ENCODE peak calls at places on chromosomes 4 and X, in four cellular contexts. One of them, this sample, is unnamed.

GRCh38 chr4:132001542-132001941 is 1147.6 kb upstream of the PCDH10 start:
- DNase-seq in HepG2: no peak
- DNase-seq in K562: no peak
- DNase-seq in GM12878: no peak
- DNase-seq in this sample: no peak

GRCh38 chr4:138053601-138054322 is 188.4 kb downstream of the SLC7A11 start:
- DNase-seq in HepG2: no peak
- DNase-seq in GM12878: no peak
- DNase-seq in K562: no peak
- DNase-seq in this sample: no peak

GRCh38 chr4:113969935-113970334 is 9.5 kb downstream of the ARSJ start:
- DNase-seq in HepG2: no peak
- DNase-seq in GM12878: no peak
- DNase-seq in K562: no peak
- DNase-seq in this sample: no peak

GRCh38 chr4:25177147-25177546 is 16.9 kb upstream of the SEPSECS start:
- DNase-seq in HepG2: no peak
- DNase-seq in GM12878: no peak
- DNase-seq in K562: no peak
- DNase-seq in this sample: no peak

GRCh38 chr4:16027114-16027513 is 56.7 kb downstream of the PROM1 start:
- DNase-seq in K562: no peak
- DNase-seq in GM12878: no peak
- DNase-seq in HepG2: no peak
- DNase-seq in this sample: no peak

GRCh38 chr4:165814256-165815010 is 58.6 kb upstream of the TLL1 start:
- DNase-seq in GM12878: no peak
- DNase-seq in K562: no peak
- DNase-seq in HepG2: no peak
- DNase-seq in this sample: no peak

GRCh38 chr4:85406185-85406584 is 68.8 kb upstream of the ARHGAP24 start:
- DNase-seq in HepG2: no peak
- DNase-seq in GM12878: no peak
- DNase-seq in K562: no peak
- DNase-seq in this sample: no peak

GRCh38 chr4:20354120-20354519 is 102.4 kb downstream of the SLIT2 start:
- DNase-seq in GM12878: no peak
- DNase-seq in K562: no peak
- DNase-seq in HepG2: no peak
- DNase-seq in this sample: no peak

GRCh38 chr4:140755811-140756291 is 334 bp downstream of the TBC1D9 start:
- DNase-seq in GM12878: no peak
- DNase-seq in K562: no peak
- DNase-seq in HepG2: no peak
- DNase-seq in this sample: peak

GRCh38 chr4:8830611-8831200 is 40.9 kb downstream of the HMX1 start:
- DNase-seq in GM12878: no peak
- DNase-seq in HepG2: no peak
- DNase-seq in K562: no peak
- DNase-seq in this sample: no peak

GRCh38 chr4:104941661-104942062 is 205.0 kb upstream of the TET2 start:
- DNase-seq in HepG2: no peak
- DNase-seq in GM12878: peak
- DNase-seq in K562: no peak
- DNase-seq in this sample: no peak

GRCh38 chr4:16140520-16141249 is 56.9 kb upstream of the PROM1 start:
- DNase-seq in K562: no peak
- DNase-seq in HepG2: peak
- DNase-seq in GM12878: no peak
- DNase-seq in this sample: no peak

GRCh38 chrX:19893722-19894121 is 6.3 kb upstream of the SH3KBP1 start:
- DNase-seq in GM12878: no peak
- DNase-seq in HepG2: peak
- DNase-seq in K562: no peak
- DNase-seq in this sample: no peak

GRCh38 chr4:15778742-15779231 is 659 bp downstream of the CD38 start:
- DNase-seq in HepG2: no peak
- DNase-seq in K562: no peak
- DNase-seq in GM12878: no peak
- DNase-seq in this sample: peak

GRCh38 chr4:87916636-87917035 is 58.9 kb upstream of the SPP1 start:
- DNase-seq in GM12878: no peak
- DNase-seq in HepG2: no peak
- DNase-seq in K562: peak
- DNase-seq in this sample: no peak

GRCh38 chr4:102868153-102868781 is 525 bp upstream of the CISD2 start:
- DNase-seq in K562: no peak
- DNase-seq in GM12878: no peak
- DNase-seq in HepG2: no peak
- DNase-seq in this sample: peak

GRCh38 chr4:30726090-30726668 is 6.0 kb downstream of the PCDH7 start:
- DNase-seq in K562: no peak
- DNase-seq in GM12878: no peak
- DNase-seq in HepG2: no peak
- DNase-seq in this sample: no peak

GRCh38 chr4:9970399-9971011 is 50.8 kb downstream of the SLC2A9 start:
- DNase-seq in GM12878: peak
- DNase-seq in K562: no peak
- DNase-seq in HepG2: no peak
- DNase-seq in this sample: no peak

GRCh38 chr4:149933883-149934282 is 118.2 kb upstream of the IQCM start:
- DNase-seq in HepG2: no peak
- DNase-seq in K562: no peak
- DNase-seq in GM12878: no peak
- DNase-seq in this sample: no peak

GRCh38 chr4:3878678-3879077 is 112.5 kb downstream of the ADRA2C start:
- DNase-seq in GM12878: no peak
- DNase-seq in HepG2: no peak
- DNase-seq in K562: no peak
- DNase-seq in this sample: no peak

GRCh38 chrX:126770179-126770578 is 49.4 kb upstream of the PRR32 start:
- DNase-seq in K562: peak
- DNase-seq in GM12878: no peak
- DNase-seq in HepG2: no peak
- DNase-seq in this sample: no peak

GRCh38 chr4:140884431-140885058 is 128.4 kb upstream of the TBC1D9 start:
- DNase-seq in HepG2: peak
- DNase-seq in GM12878: peak
- DNase-seq in K562: peak
- DNase-seq in this sample: peak

GRCh38 chr4:29051381-29051965 is 1668.7 kb upstream of the PCDH7 start:
- DNase-seq in HepG2: no peak
- DNase-seq in K562: no peak
- DNase-seq in GM12878: no peak
- DNase-seq in this sample: no peak

GRCh38 chr4:107247738-107248137 is 211.6 kb upstream of the DKK2 start:
- DNase-seq in HepG2: no peak
- DNase-seq in K562: no peak
- DNase-seq in GM12878: no peak
- DNase-seq in this sample: no peak

GRCh38 chr4:179095585-179096228 is 1653.5 kb upstream of the AGA start:
- DNase-seq in HepG2: no peak
- DNase-seq in K562: no peak
- DNase-seq in GM12878: no peak
- DNase-seq in this sample: peak

GRCh38 chrX:119605739-119606507 is at the start of gene NKRF:
- DNase-seq in K562: peak
- DNase-seq in GM12878: peak
- DNase-seq in HepG2: peak
- DNase-seq in this sample: peak

GRCh38 chr4:164768516-164768915 is 14.6 kb downstream of the SMIM31 start:
- DNase-seq in HepG2: no peak
- DNase-seq in GM12878: no peak
- DNase-seq in K562: no peak
- DNase-seq in this sample: no peak

GRCh38 chr4:168409089-168409801 is 71.0 kb downstream of the DDX60L start:
- DNase-seq in HepG2: no peak
- DNase-seq in K562: no peak
- DNase-seq in GM12878: no peak
- DNase-seq in this sample: no peak

GRCh38 chr4:168410681-168411080 is 69.6 kb downstream of the DDX60L start:
- DNase-seq in K562: no peak
- DNase-seq in HepG2: no peak
- DNase-seq in GM12878: no peak
- DNase-seq in this sample: no peak

GRCh38 chr4:168411318-168412150 is 68.8 kb downstream of the DDX60L start:
- DNase-seq in GM12878: no peak
- DNase-seq in K562: no peak
- DNase-seq in HepG2: no peak
- DNase-seq in this sample: no peak

DNA sequence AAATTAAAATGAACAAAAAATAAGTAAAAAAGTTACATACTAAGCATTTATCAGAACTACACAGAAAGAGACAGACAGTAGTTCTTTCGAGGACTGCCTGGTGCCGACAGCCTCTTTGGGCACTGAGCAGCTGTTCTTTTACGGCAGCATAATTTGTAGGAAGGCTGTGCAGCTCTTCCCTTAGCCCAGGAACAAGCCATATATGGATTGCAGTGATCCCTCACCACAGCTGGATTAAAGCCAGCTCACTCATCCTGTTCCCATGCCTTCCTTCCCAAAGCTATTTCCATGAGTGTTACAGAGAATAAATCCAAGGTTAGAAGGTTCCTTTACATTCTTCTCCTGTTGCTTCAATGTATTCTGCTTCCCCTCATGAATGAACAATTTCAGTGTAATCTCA is 71.7 kb downstream of the DDX60L start:
- DNase-seq in K562: no peak
- DNase-seq in HepG2: no peak
- DNase-seq in GM12878: no peak
- DNase-seq in this sample: no peak
- TF ChIP-seq CBFB in K562: no peak
- TF ChIP-seq CBFB in HepG2: no peak
- TF ChIP-seq CBFB in GM12878: no peak
- TF ChIP-seq CBFB in this sample: no peak

DNA sequence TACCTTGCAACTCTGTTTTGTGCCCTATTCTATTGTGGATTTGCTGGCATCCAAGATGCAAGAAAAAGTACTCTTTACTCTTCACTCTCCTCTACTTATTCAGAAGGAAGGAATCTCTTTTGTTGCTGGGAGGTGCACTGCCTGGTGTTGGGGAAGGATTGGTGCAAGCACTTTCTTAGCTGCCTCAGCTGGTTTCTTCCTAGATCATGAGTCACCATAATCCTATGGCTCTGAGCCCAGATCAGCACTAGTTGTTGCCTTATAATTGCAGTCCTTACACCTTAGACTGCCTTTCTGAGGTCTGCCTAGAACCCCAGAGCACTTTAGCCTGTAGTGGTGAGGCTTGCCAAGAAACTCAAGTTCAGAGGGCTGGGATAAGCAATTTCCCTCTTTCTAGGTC is 37.0 kb upstream of the CT83 start:
- DNase-seq in GM12878: no peak
- DNase-seq in K562: no peak
- DNase-seq in HepG2: no peak
- DNase-seq in this sample: no peak
- TF ChIP-seq CBFB in GM12878: no peak
- TF ChIP-seq CBFB in K562: no peak
- TF ChIP-seq CBFB in HepG2: no peak
- TF ChIP-seq CBFB in this sample: no peak

DNA sequence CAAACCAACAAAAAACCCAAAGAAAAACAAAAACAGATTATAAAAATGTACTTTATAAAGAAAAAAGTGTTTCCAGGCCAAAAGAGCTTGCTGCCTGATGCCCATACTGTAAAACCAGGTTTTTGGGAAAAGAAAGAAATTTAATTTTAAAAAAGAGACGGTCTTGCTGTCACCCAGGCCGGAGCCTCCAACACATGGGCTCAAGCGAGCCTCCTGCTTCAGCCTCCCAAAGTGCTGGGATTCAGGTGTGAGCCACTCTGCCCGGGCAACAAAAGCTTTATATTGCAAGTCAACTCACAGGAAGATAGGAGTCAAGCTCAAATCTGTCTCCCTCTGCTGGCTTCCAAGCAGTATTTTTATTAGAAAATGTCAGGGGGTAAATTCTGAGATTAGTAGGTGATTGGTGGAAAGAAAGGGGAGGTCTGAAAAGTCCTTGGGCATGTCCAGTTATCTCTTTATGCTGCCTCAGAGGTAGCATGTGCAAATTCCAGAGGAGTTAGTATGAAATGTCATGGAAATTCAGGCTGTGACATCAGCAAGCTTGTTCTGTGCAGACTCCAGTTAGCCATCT is 39.4 kb downstream of the MGST2 start:
- DNase-seq in HepG2: peak
- DNase-seq in K562: peak
- DNase-seq in GM12878: no peak
- DNase-seq in this sample: no peak
- TF ChIP-seq CBFB in HepG2: no peak
- TF ChIP-seq CBFB in K562: no peak
- TF ChIP-seq CBFB in GM12878: no peak
- TF ChIP-seq CBFB in this sample: no peak

DNA sequence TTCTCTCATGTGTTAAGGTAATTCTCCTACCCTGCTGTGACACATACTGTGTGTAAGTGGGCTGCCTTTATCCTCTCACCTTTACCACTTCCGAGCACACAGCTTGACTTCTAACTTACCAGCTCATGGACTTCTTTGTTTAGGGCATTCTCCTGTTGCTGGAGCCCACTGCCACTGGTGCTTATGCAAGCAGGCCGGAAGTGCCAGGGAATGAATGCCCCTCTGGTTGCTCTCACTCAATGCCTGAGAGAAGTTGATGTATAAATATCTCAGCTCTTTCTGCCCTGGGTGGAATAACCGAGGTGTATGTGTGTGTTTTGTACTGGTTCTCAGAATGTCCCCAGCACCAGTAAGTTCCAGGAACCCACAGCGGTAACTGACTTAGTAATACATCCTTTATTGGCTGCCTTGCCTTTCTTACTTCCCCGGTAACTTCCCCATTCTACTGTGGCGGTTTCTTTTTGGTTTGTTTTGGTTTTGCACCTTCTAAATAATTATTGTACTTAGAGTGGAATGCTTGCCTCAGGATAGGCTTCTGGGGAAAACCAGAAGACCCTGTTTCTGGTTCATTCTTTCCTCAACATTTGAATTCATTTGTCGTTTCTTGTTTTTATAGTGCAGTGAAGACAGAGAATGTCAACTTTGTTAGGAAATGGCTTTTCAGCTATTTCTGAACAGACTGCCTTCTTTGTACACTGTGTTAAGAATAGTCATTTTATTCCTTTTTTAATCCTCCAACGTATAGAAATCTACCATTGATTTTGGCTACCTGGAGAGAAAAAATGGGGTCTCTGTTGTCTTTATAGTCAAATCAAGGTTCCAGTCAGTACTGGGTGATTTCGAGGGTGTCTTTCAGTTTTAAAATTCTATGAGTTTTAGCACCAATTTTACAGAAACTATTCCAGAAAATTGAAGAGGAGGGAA is 45.4 kb downstream of the CXorf58 start:
- DNase-seq in GM12878: peak
- DNase-seq in HepG2: no peak
- DNase-seq in K562: peak
- DNase-seq in this sample: peak
- TF ChIP-seq CBFB in GM12878: no peak
- TF ChIP-seq CBFB in HepG2: no peak
- TF ChIP-seq CBFB in K562: no peak
- TF ChIP-seq CBFB in this sample: no peak